ENCODE peak calls at places on chromosome 14, in five cellular contexts. C is neuronal stem cell, G is trophoblast cell, B is H1, N is mesenchymal stem cell. I is an unnamed sample.

GRCh38 chr14:61103541-61104339 is 122.7 kb downstream of the SLC38A6 start:
- DNase-seq in C (no peak), G (peak; percentile 52), B (peak; percentile 47), N (peak; percentile 97), I (peak; percentile 58)

GRCh38 chr14:56998728-56999127 is 188.4 kb upstream of the OTX2 start:
- DNase-seq in C (no peak), G (peak; percentile 69), B (no peak), N (no peak), I (no peak)

GRCh38 chr14:57939084-57939483 is 73.2 kb upstream of the SLC35F4 start:
- DNase-seq in C (no peak), G (no peak), B (no peak), N (no peak), I (no peak)

GRCh38 chr14:73815849-73816816 is 35.5 kb upstream of the PTGR2 start:
- DNase-seq in C (no peak), G (no peak), B (no peak), N (peak; percentile 18), I (no peak)

GRCh38 chr14:66745078-66745477 is 237.1 kb downstream of the GPHN start:
- DNase-seq in C (no peak), G (no peak), B (no peak), N (no peak), I (no peak)

GRCh38 chr14:80634106-80634758 is 307.3 kb downstream of the CEP128 start:
- DNase-seq in C (no peak), G (no peak), B (no peak), N (peak; percentile 27), I (no peak)

GRCh38 chr14:23103581-23103980 is 1.2 kb downstream of the CIROP start:
- DNase-seq in C (no peak), G (no peak), B (no peak), N (no peak), I (no peak)

GRCh38 chr14:106417224-106418049 is 891.1 kb downstream of the TMEM121 start:
- DNase-seq in C (no peak), G (peak; percentile 49), B (peak; percentile 5), N (no peak), I (peak; percentile 32)

GRCh38 chr14:38870437-38870836 is 232.6 kb downstream of the SEC23A start:
- DNase-seq in C (no peak), G (no peak), B (no peak), N (no peak), I (no peak)

DNA sequence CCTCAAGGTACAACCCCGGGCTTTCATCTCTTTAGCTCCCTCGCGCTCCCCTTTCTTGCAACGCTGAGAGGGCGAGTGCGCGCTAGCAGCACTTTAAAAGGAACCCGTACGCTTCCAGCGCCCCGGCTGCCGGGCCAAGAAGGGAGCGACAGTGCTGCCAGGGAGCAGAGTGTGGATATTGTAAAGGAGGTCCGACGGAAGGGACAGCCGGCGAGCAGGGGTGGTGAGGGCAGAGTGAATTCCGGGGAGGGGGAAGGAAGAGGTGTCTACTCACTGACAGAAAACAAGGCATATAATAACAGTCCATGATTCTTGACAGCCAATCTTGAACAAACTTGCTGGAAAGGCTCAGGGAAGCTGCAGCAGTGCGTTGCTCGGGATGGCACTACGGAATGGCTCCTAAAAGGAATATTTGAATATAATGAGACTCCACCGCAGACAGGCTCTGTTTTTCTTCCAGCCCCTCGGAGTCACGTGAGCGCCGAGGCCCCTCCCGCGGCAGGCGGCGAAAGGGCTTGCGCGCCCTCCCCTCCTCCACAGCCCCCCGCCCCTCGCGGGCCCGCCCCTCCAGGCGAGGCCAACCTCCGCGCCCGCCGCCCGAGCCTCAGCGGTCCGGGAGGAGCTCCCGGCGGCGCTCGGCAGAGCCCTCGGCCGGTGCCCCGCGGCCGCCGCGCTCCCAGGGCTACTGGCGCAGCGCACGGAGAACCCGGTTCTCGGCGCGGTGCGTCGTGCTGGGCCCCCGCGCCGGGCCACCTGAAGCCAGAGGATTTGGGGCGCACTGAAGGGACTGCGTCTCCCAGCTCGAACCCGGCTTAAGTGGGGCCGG is 3.4 kb downstream of the BMP4 start:
- DNase-seq in C (no peak), G (peak; percentile 71), B (no peak), N (peak; percentile 93), I (peak; percentile 86)
- H3K4me1 ChIP-seq in C (peaks cover 6% of the 10 kb centered on the region), G (peaks cover 28% of the 10 kb centered on the region), B (peaks cover 5% of the 10 kb centered on the region), N (peaks cover 25% of the 10 kb centered on the region), I (peaks cover 3% of the 10 kb centered on the region)

GRCh38 chr14:69760810-69761209 is 6.1 kb upstream of the SRSF5 start:
- DNase-seq in C (no peak), G (no peak), B (no peak), N (no peak), I (no peak)
- H3K9ac ChIP-seq in C (no peak overlapping the region), G (no peak overlapping the region), B (no peak overlapping the region), N (no peak overlapping the region), I (no peak overlapping the region)

DNA sequence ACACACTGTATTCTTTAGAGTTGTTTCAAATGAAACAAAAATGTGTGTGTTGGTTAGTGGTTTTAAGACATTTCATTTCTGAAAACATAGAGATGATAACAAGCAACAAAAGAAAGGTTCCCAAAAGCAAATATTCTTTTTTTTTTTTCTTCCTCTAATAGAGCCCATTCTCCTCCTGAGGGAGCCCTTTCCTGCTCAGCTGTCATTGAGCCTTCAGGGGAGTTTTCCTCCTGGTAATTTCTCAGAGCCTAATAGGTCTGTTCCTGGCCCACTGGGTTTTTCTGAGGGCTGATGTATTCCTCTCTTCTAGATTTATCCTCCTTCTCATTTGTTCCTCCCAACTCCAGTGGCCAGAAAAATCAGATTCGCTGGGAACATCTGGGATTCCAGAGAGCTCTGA is 654.5 kb downstream of the NOVA1 start:
- DNase-seq in C (no peak), G (no peak), B (no peak), N (no peak), I (no peak)
- H2BK12ac ChIP-seq in C (no peak overlapping the region), G (no peak overlapping the region), B (no peak overlapping the region), N (no peak overlapping the region), I (no peak overlapping the region)

GRCh38 chr14:99800781-99801180 is 7.6 kb downstream of the EML1 start:
- DNase-seq in C (no peak), G (no peak), B (no peak), N (no peak), I (no peak)
- H3K4me1 ChIP-seq in C (peaks cover 9% of the 10 kb centered on the region), G (no peaks in the 10 kb centered on the region), B (no peaks in the 10 kb centered on the region), N (peaks cover 7% of the 10 kb centered on the region), I (no peaks in the 10 kb centered on the region)

GRCh38 chr14:91256661-91257060 is 12.2 kb upstream of the GPR68 start:
- DNase-seq in C (no peak), G (no peak), B (no peak), N (no peak), I (no peak)
- H3K9ac ChIP-seq in C (no peak overlapping the region), G (no peak overlapping the region), B (no peak overlapping the region), N (no peak overlapping the region), I (no peak overlapping the region)

GRCh38 chr14:89241265-89241664 is 175.8 kb downstream of the FOXN3 start:
- DNase-seq in C (no peak), G (peak; percentile 42), B (no peak), N (no peak), I (no peak)

GRCh38 chr14:89240414-89240813 is 176.6 kb downstream of the FOXN3 start:
- DNase-seq in C (no peak), G (no peak), B (no peak), N (peak; percentile 34), I (no peak)

GRCh38 chr14:89236846-89237245 is 180.2 kb downstream of the FOXN3 start:
- DNase-seq in C (no peak), G (no peak), B (no peak), N (no peak), I (no peak)

GRCh38 chr14:89241934-89242670 is 174.9 kb downstream of the FOXN3 start:
- DNase-seq in C (no peak), G (no peak), B (no peak), N (no peak), I (no peak)

GRCh38 chr14:89237923-89238529 is 179.0 kb downstream of the FOXN3 start:
- DNase-seq in C (no peak), G (peak; percentile 20), B (no peak), N (no peak), I (peak; percentile 51)
- H2BK12ac ChIP-seq in C (no peak overlapping the region), G (no peak overlapping the region), B (no peak overlapping the region), N (no peak overlapping the region), I (no peak overlapping the region)